ENCODE peak calls at places on chromosomes 2 and 18, in four cellular contexts. V, Q, O and B are unnamed samples.

GRCh38 chr2:158633261-158633660 is 161.9 kb upstream of the DAPL1 start:
- DNase-seq in V (no peak), Q (no peak), O (no peak), B (no peak)

GRCh38 chr2:157856157-157856455 is 20.0 kb downstream of the ACVR1 start:
- DNase-seq in V (no peak), Q (no peak), O (no peak), B (no peak)

GRCh38 chr2:220277445-220277960 is 650.1 kb downstream of the SLC4A3 start:
- DNase-seq in V (peak; percentile 16), Q (peak; percentile 29), O (peak; percentile 31), B (no peak)

GRCh38 chr2:240840435-240841060 is 20.5 kb upstream of the KIF1A start:
- DNase-seq in V (no peak), Q (peak; percentile 88), O (peak; percentile 51), B (no peak)

GRCh38 chr2:83168377-83168776 is 1290.7 kb downstream of the SUCLG1 start:
- DNase-seq in V (no peak), Q (no peak), O (no peak), B (no peak)

GRCh38 chr2:72895759-72896281 is 8.6 kb downstream of the SPR start:
- DNase-seq in V (no peak), Q (peak; percentile 58), O (peak; percentile 38), B (no peak)

GRCh38 chr2:39216495-39217191 is 27.1 kb downstream of the CDKL4 start:
- DNase-seq in V (no peak), Q (peak; percentile 23), O (no peak), B (no peak)

GRCh38 chr2:12009323-12009905 is 263.0 kb downstream of the LPIN1 start:
- DNase-seq in V (no peak), Q (no peak), O (no peak), B (no peak)

GRCh38 chr2:151063271-151063670 is 198.4 kb downstream of the RBM43 start:
- DNase-seq in V (no peak), Q (peak; percentile 4), O (no peak), B (no peak)

GRCh38 chr2:218276986-218277755 is 6.9 kb downstream of the PNKD start:
- DNase-seq in V (no peak), Q (no peak), O (no peak), B (no peak)

GRCh38 chr2:218277921-218278320 is 7.6 kb downstream of the PNKD start:
- DNase-seq in V (no peak), Q (no peak), O (no peak), B (no peak)

GRCh38 chr2:218274586-218274985 is 4.3 kb downstream of the PNKD start:
- DNase-seq in V (no peak), Q (no peak), O (no peak), B (no peak)

GRCh38 chr2:218273908-218274249 is 3.6 kb downstream of the PNKD start:
- DNase-seq in V (no peak), Q (no peak), O (no peak), B (no peak)

DNA sequence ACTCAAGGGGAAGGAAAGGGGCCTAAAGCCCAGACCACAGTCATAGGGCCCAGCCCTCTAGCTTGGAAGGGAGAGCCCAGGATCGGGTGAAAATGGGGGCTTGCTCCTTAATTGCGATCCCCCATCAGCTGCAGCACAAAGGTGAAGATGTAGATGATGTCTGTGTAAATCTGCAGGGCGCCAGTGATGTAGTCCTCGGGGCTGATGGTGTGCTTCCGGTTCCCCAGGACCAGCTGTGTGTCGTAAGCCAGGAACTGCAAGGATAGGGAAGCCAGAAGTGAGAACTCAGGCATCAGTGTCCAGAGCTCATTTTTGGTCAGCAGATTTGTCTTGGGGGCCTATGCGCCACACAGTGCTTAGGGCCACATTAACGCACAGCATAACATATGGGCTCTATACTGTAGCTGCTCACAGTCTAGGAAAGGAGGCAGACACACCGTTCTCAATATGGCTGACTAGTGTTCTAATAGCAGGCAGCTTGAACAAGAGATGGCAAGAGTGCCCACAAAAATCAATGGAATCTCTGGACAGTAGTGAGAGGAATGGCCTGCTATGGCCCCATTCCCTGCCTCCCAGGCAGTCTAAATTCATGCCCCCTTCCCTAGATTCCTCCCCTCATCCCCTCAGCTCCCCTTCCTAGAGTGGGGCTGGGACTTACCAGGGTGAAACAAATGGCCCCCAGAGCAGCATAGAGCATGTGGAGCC is 5.2 kb downstream of the PNKD start:
- DNase-seq in V (no peak), Q (no peak), O (no peak), B (no peak)
- H3K36me3 ChIP-seq in V (peaks cover 68% of the 10 kb centered on the region), Q (no peaks in the 10 kb centered on the region), O (peaks cover 58% of the 10 kb centered on the region), B (peaks cover 29% of the 10 kb centered on the region)

GRCh38 chr2:68643874-68644485 is 601 bp downstream of the PROKR1 start:
- DNase-seq in V (no peak), Q (no peak), O (no peak), B (no peak)

GRCh38 chr2:68646303-68646702 is 2.9 kb downstream of the PROKR1 start:
- DNase-seq in V (no peak), Q (no peak), O (no peak), B (no peak)

GRCh38 chr2:68645523-68645922 is 2.1 kb downstream of the PROKR1 start:
- DNase-seq in V (no peak), Q (no peak), O (no peak), B (no peak)

GRCh38 chr2:68643011-68643873 is at the start of gene PROKR1:
- DNase-seq in V (no peak), Q (peak; percentile 65), O (peak; percentile 45), B (no peak)
- H3K27me3 ChIP-seq in V (no peaks in the 10 kb centered on the region), Q (peaks cover 73% of the 10 kb centered on the region), O (peaks cover 97% of the 10 kb centered on the region), B (peaks cover 5% of the 10 kb centered on the region)

GRCh38 chr2:218582085-218582484 is 13.4 kb downstream of the CNOT9 start:
- DNase-seq in V (no peak), Q (no peak), O (no peak), B (no peak)
- H3K4me3 ChIP-seq in V (no peak overlapping the region), Q (no peak overlapping the region), O (no peak overlapping the region), B (no peak overlapping the region)

GRCh38 chr2:20030224-20030623 is 17.8 kb upstream of the MATN3 start:
- DNase-seq in V (no peak), Q (no peak), O (no peak), B (no peak)
- H3K36me3 ChIP-seq in V (peaks cover 52% of the 10 kb centered on the region), Q (peaks cover 9% of the 10 kb centered on the region), O (peaks cover 48% of the 10 kb centered on the region), B (peaks cover 9% of the 10 kb centered on the region)

GRCh38 chr18:50563376-50563775 is 3.5 kb downstream of the MAPK4 start:
- DNase-seq in V (no peak), Q (no peak), O (no peak), B (no peak)
- H3K27me3 ChIP-seq in V (no peaks in the 10 kb centered on the region), Q (peaks cover 8% of the 10 kb centered on the region), O (peaks cover 54% of the 10 kb centered on the region), B (no peaks in the 10 kb centered on the region)

DNA sequence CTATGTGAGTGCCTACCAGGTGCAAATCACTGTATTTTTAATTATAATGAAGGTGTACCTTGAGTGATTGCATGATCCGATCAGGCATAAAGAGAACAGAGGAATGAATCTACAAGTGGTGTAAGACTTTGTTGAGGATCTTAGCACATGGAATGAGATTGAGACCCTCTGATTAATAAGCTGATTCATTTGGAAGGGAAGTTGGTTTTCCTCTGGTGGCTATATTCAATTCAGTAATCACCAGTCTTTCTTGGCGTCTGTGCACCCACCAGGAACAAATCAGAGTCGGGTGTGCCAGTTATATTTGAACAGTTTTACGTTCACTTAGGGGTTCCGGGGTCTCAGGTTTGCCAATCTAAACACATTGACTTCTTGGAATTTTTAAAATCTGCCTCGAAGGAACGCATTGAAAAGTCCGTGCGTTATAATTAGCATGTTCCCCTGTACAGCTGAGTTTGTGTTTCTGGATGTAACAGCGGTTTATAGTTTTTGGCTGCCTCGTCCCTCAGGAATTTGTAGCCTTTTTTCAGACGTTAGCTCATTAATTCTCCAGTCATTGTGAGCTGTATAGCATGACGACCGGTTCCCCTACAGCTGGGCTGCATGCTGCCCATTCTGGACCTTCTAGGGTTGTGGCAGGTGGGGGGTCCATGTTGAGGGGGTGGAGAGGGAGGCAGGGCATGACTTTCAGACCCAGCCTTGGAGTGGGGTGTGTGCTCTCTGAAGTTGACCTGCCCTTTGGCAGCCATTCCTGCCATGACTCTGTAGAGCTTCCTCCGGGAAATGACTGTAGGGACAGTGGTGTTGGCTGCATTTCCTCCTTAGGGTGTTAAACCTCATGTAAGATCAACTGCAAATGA is 20.3 kb downstream of the MYO1B start:
- DNase-seq in V (no peak), Q (no peak), O (no peak), B (no peak)
- H3K4me3 ChIP-seq in V (no peak overlapping the region), Q (no peak overlapping the region), O (no peak overlapping the region), B (no peak overlapping the region)

DNA sequence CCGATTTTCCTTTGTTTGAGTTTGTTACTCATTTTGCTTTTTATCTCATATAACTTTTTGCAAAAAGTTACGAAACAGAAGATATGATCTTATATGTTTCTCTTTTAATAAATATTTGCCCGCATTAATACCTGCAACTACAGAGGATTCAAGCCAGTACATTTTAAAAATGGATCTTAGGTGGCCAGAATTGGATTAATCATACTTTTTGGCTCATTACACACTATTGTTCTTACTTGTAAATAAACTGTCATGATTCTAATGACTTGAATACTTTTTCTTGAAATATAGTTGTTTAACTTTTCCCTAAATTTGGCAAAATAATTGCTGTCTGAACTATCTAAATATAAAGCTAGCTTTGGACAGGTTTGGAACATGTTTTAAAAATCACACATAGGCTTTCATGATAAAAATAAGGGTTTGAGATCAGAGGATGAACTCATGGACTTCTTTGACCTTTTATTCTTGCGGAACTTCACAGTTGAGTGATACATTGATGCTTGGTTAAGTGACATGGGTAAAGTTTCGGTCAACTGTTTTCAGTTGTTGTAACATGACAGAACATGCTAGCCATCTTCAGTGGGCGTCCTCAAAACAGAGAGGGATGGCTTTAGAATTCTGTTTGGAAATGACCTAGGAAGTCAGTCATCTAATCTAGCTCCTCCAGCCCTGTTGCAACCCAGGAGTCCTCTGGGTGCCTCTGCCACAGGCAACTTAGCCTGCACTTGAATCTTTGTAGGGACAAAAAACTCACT is 44.5 kb downstream of the LTBP1 start:
- DNase-seq in V (no peak), Q (no peak), O (no peak), B (no peak)
- H3K36me3 ChIP-seq in V (no peaks in the 10 kb centered on the region), Q (no peaks in the 10 kb centered on the region), O (no peaks in the 10 kb centered on the region), B (no peaks in the 10 kb centered on the region)